ENCODE peak calls at places on chromosomes 4 and X, in nine cellular contexts. E is HFF-Myc, T is colonic mucosa, Q is foreskin fibroblast, O is heart left ventricle, J is pancreas, N is epithelial cell of esophagus, X is endodermal cell, G is cardiac muscle cell. M is an unnamed sample.

GRCh38 chrX:47097018-47097417 is 18.8 kb downstream of the RGN start:
- DNase-seq in G (no peak), E (no peak), N (no peak), X (peak), O (no peak), J (no peak), Q (no peak), T (no peak), M (no peak)

GRCh38 chrX:1582686-1583437 is 8.5 kb upstream of the AKAP17A start:
- DNase-seq in N (peak), X (peak), T (no peak), O (no peak), E (no peak), G (peak), Q (no peak), J (no peak), M (peak)

GRCh38 chr4:136505020-136505419 is 1027.3 kb downstream of the PCDH18 start:
- DNase-seq in X (no peak), G (no peak), Q (no peak), J (no peak), O (no peak), T (no peak), N (peak), E (no peak), M (peak)

GRCh38 chrX:146477341-146477740 is 332.2 kb upstream of the CXorf51B start:
- DNase-seq in Q (no peak), G (no peak), O (no peak), T (no peak), X (no peak), N (no peak), E (no peak), J (no peak), M (no peak)

GRCh38 chr4:180598281-180598680 is 1644.9 kb upstream of the TENM3 start:
- DNase-seq in T (no peak), X (no peak), J (no peak), G (no peak), O (no peak), N (no peak), E (no peak), Q (no peak), M (no peak)

GRCh38 chr4:43014266-43014665 is 121.8 kb downstream of the GRXCR1 start:
- DNase-seq in T (no peak), J (no peak), X (no peak), G (no peak), N (no peak), E (no peak), O (no peak), Q (no peak), M (no peak)

GRCh38 chr4:112817933-112818921 is 181.3 kb downstream of the LARP7 start:
- DNase-seq in N (peak), Q (peak), E (peak), G (peak), T (peak), X (peak), J (peak), O (peak), M (peak)

GRCh38 chrX:39458779-39459178 is 639.0 kb downstream of the BCOR start:
- DNase-seq in N (no peak), X (no peak), Q (no peak), T (no peak), O (no peak), J (no peak), E (no peak), G (no peak), M (no peak)

GRCh38 chrX:103310592-103311400 is at the start of gene BEX2:
- DNase-seq in Q (peak), G (peak), E (no peak), X (peak), J (peak), O (peak), N (peak), T (peak), M (peak)

GRCh38 chr4:73990988-73991883 is 3.2 kb upstream of the PPBP start:
- DNase-seq in T (no peak), N (no peak), E (no peak), O (no peak), G (no peak), Q (no peak), X (no peak), J (no peak), M (no peak)

GRCh38 chrX:144040793-144041192 is 156.9 kb downstream of the UBE2NL start:
- DNase-seq in Q (no peak), N (no peak), J (no peak), T (no peak), X (no peak), O (no peak), G (no peak), E (no peak), M (no peak)

GRCh38 chr4:41432889-41433288 is 105.1 kb upstream of the LIMCH1 start:
- DNase-seq in J (no peak), Q (peak), N (peak), O (no peak), X (peak), T (no peak), G (peak), E (no peak), M (peak)

GRCh38 chrX:119790977-119791436 is 423 bp downstream of the RPL39 start:
- DNase-seq in X (peak), J (peak), E (no peak), Q (peak), T (peak), G (peak), N (peak), O (peak), M (peak)

GRCh38 chr4:164304240-164304639 is 449.7 kb upstream of the SMIM31 start:
- DNase-seq in X (no peak), E (no peak), Q (no peak), O (no peak), T (no peak), N (peak), G (no peak), J (no peak), M (no peak)

GRCh38 chr4:132097046-132097445 is 1052.0 kb upstream of the PCDH10 start:
- DNase-seq in G (no peak), X (no peak), O (no peak), E (no peak), N (no peak), T (no peak), J (no peak), Q (no peak), M (no peak)

GRCh38 chrX:33252306-33252825 is 41.0 kb upstream of the DMD start:
- DNase-seq in X (peak), J (no peak), O (no peak), T (no peak), E (no peak), N (no peak), Q (no peak), G (no peak), M (no peak)

GRCh38 chrX:275476-275966 is 5.7 kb upstream of the PLCXD1 start:
- DNase-seq in G (no peak), N (no peak), Q (no peak), T (peak), J (peak), X (peak), O (no peak), E (no peak), M (no peak)

GRCh38 chr4:184382189-184382846 is 92.0 kb downstream of the IRF2 start:
- DNase-seq in T (peak), O (no peak), G (no peak), Q (no peak), X (peak), E (no peak), J (no peak), N (no peak), M (no peak)

GRCh38 chrX:46255066-46255465 is 290.2 kb downstream of the ZNF674 start:
- DNase-seq in E (no peak), Q (peak), J (no peak), G (peak), O (no peak), T (no peak), X (no peak), N (no peak), M (no peak)

GRCh38 chrX:111646515-111646914 is 34.5 kb upstream of the ALG13 start:
- DNase-seq in O (no peak), Q (no peak), J (no peak), E (no peak), T (no peak), X (no peak), G (no peak), N (peak), M (no peak)

GRCh38 chrX:106621836-106622235 is 10.1 kb downstream of the RADX start:
- DNase-seq in O (no peak), E (no peak), J (no peak), Q (no peak), G (no peak), N (no peak), T (no peak), X (no peak), M (no peak)

GRCh38 chr4:46385235-46385634 is 4.7 kb downstream of the GABRA2 start:
- DNase-seq in E (no peak), G (no peak), Q (no peak), J (no peak), T (no peak), O (no peak), N (no peak), X (no peak), M (no peak)

GRCh38 chr4:135274461-135274860 is 1072.9 kb upstream of the PABPC4L start:
- DNase-seq in N (no peak), G (no peak), X (no peak), E (no peak), O (no peak), Q (no peak), J (no peak), T (no peak), M (no peak)

GRCh38 chr4:76305971-76306881 is at the start of gene STBD1:
- DNase-seq in E (no peak), X (peak), J (peak), O (peak), G (peak), Q (peak), N (peak), T (peak), M (peak)

GRCh38 chrX:153883163-153883843 is 2.7 kb downstream of the L1CAM start:
- DNase-seq in E (no peak), O (peak), X (no peak), T (no peak), J (no peak), G (no peak), Q (no peak), N (no peak), M (no peak)

GRCh38 chrX:11998944-11999343 is 139.3 kb upstream of the FRMPD4 start:
- DNase-seq in X (no peak), E (no peak), G (peak), J (no peak), T (no peak), Q (no peak), N (no peak), O (no peak), M (peak)

GRCh38 chr4:13956947-13957346 is 329.4 kb upstream of the BOD1L1 start:
- DNase-seq in X (no peak), G (no peak), O (no peak), Q (no peak), E (no peak), J (no peak), T (no peak), N (no peak), M (no peak)

GRCh38 chr4:74449571-74450297 is 4.8 kb downstream of the AREG start:
- DNase-seq in X (no peak), G (peak), J (no peak), E (no peak), T (no peak), Q (peak), O (no peak), N (peak), M (peak)

GRCh38 chr4:138834029-138834428 is 181.6 kb upstream of the NOCT start:
- DNase-seq in N (no peak), J (no peak), Q (no peak), T (no peak), G (no peak), X (no peak), E (no peak), O (no peak), M (no peak)
- H3K4me3 ChIP-seq in N (no peak), J (no peak), Q (no peak), T (no peak), G (no peak), X (no peak), E (no peak), O (no peak), M (no peak)

DNA sequence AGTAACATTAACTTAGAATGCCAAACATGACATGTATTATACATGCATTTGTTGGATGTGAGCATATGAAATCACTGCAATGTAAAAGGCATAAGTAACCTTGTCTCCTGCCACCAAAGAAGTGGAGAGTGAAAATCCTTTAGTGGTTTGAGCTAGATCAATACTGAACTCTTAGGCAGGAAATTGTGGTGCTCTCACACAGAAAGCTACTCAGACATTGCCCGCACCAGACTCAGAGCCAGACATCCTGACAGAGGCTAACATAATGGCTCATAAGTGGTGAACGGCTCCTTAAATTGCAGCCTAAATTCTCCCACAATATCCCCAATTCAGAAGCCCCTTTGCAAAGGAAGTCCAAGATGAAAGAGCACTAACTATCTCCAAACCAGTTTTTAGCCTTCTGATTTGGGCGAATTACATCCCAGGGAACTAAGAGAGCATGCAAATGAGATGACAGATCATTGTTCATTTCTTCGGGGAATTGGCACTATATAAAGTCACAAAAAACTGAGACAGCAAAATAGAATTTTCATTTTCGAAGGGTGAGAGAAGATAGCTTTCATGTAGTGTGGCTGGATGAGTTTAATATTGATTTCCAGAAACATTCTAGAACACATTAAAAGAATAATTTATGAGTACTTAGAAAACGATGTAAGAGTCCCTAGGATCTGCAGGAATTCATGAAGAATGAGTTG is 233.6 kb upstream of the RPS6KA3 start:
- DNase-seq in Q (no peak), J (no peak), O (no peak), N (no peak), T (no peak), E (no peak), X (no peak), G (no peak), M (no peak)
- TF ChIP-seq CTCF in Q (no peak), J (no peak), O (no peak), N (no peak), T (no peak), E (no peak), X (no peak), G (no peak), M (no peak)

GRCh38 chr4:146333187-146333894 is 119.0 kb downstream of the REELD1 start:
- DNase-seq in T (no peak), G (peak), X (no peak), O (no peak), J (no peak), Q (peak), E (peak), N (peak), M (peak)
- H3K4me3 ChIP-seq in T (no peak), G (no peak), X (no peak), O (no peak), J (no peak), Q (peak), E (peak), N (no peak), M (no peak)

GRCh38 chrX:123860506-123860840 is 620 bp downstream of the XIAP start:
- DNase-seq in J (no peak), T (peak), N (no peak), X (no peak), G (no peak), Q (no peak), E (no peak), O (no peak), M (no peak)

GRCh38 chrX:123859409-123859827 is 435 bp upstream of the XIAP start:
- DNase-seq in J (no peak), N (peak), Q (no peak), T (peak), E (no peak), O (no peak), X (no peak), G (no peak), M (no peak)

GRCh38 chrX:123860983-123861382 is 1.1 kb downstream of the XIAP start:
- DNase-seq in T (no peak), Q (peak), O (no peak), E (no peak), N (peak), J (no peak), G (peak), X (no peak), M (peak)

GRCh38 chrX:123854329-123854728 is 5.5 kb upstream of the XIAP start:
- DNase-seq in N (no peak), E (no peak), T (no peak), Q (peak), J (no peak), O (no peak), G (peak), X (no peak), M (no peak)

DNA sequence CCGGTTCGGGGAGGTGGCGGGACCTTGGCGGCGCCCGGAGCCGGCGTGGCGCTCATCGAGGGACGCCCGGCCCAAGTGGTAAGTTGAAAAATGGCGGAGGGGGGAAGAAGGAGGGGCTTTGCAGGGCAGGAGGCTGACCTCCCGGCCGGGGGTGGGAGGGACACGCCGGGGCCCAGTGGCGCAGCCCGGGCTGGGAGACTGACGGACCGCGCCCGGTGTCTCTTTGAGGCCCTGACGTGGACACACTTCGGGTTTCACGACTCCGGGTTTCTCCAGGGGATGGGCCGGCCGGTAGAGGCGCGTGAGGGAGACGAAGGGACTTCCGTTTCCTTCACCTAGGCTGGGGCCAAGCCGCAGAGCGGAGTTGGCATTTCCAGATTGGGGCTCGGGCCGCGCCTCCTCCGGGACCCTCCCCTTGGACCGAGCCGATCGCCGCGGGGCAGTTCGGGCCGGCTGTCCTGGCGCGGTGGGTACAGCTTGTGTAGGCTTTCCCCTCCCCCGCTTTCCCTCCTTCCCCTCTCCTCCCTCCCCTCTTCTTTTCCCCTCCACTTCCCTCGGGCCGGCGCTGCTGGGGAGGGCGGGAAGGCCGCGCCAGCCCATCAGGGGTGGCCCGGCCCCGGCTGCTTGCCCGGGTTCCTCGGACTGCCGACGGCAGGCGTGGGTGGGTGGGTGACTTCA is at the start of gene XIAP:
- DNase-seq in O (peak), N (peak), E (peak), Q (peak), J (peak), G (peak), T (peak), X (peak), M (peak)
- TF ChIP-seq CTCF in O (no peak), N (peak), E (no peak), Q (no peak), J (no peak), G (no peak), T (no peak), X (peak), M (no peak)

GRCh38 chrX:41027388-41027787 is 57.9 kb upstream of the USP9X start:
- DNase-seq in T (no peak), Q (peak), G (peak), E (no peak), X (no peak), N (peak), J (no peak), O (no peak), M (peak)

GRCh38 chrX:41026326-41027136 is 58.7 kb upstream of the USP9X start:
- DNase-seq in J (no peak), O (no peak), T (peak), N (no peak), E (no peak), Q (no peak), G (no peak), X (peak), M (no peak)

GRCh38 chrX:41024755-41025154 is 60.5 kb upstream of the USP9X start:
- DNase-seq in N (no peak), E (no peak), T (no peak), X (no peak), Q (no peak), G (no peak), J (no peak), O (no peak), M (no peak)

GRCh38 chrX:41023098-41023497 is 62.1 kb upstream of the USP9X start:
- DNase-seq in N (no peak), O (no peak), E (no peak), Q (no peak), X (no peak), G (no peak), J (no peak), T (no peak), M (no peak)

GRCh38 chrX:41025926-41026325 is 59.3 kb upstream of the USP9X start:
- DNase-seq in T (no peak), Q (no peak), O (no peak), E (no peak), N (no peak), J (no peak), G (peak), X (peak), M (peak)
- H3K4me3 ChIP-seq in T (no peak), Q (no peak), O (no peak), E (no peak), N (no peak), J (no peak), G (no peak), X (peak), M (no peak)